ENCODE peak calls at places on chromosomes 1 and 21, in four cellular contexts. One of them, this sample, is unnamed.
A peak's percentile ranks its signal among the peaks of the same experiment; 100 is the strongest.

GRCh38 chr21:38487906-38488639 is 10.2 kb downstream of the ERG start:
- DNase-seq in WTC11: no peak
- DNase-seq in GM23248: no peak
- DNase-seq in activated naive CD4-positive, alpha-beta T cell: no peak
- DNase-seq in this sample: no peak

GRCh38 chr1:246005067-246005466 is 502.0 kb downstream of the SMYD3 start:
- DNase-seq in GM23248: peak; percentile 94
- DNase-seq in activated naive CD4-positive, alpha-beta T cell: no peak
- DNase-seq in WTC11: no peak
- DNase-seq in this sample: no peak

GRCh38 chr1:77900687-77901293 is 12.4 kb downstream of the NEXN start:
- DNase-seq in WTC11: peak; percentile 19
- DNase-seq in activated naive CD4-positive, alpha-beta T cell: no peak
- DNase-seq in GM23248: peak; percentile 60
- DNase-seq in this sample: peak; percentile 75

GRCh38 chr1:223245983-223246382 is 102.9 kb upstream of the TLR5 start:
- DNase-seq in GM23248: no peak
- DNase-seq in activated naive CD4-positive, alpha-beta T cell: no peak
- DNase-seq in WTC11: no peak
- DNase-seq in this sample: no peak

GRCh38 chr1:183821309-183822080 is 16.6 kb downstream of the RGL1 start:
- DNase-seq in activated naive CD4-positive, alpha-beta T cell: no peak
- DNase-seq in WTC11: no peak
- DNase-seq in GM23248: peak; percentile 58
- DNase-seq in this sample: no peak

GRCh38 chr1:25906644-25907300 is 553 bp upstream of the STMN1 start:
- DNase-seq in GM23248: no peak
- DNase-seq in activated naive CD4-positive, alpha-beta T cell: peak; percentile 27
- DNase-seq in WTC11: peak; percentile 33
- DNase-seq in this sample: peak; percentile 76

GRCh38 chr1:16375521-16376359 is 8.7 kb downstream of the SZRD1 start:
- DNase-seq in WTC11: no peak
- DNase-seq in GM23248: peak; percentile 53
- DNase-seq in activated naive CD4-positive, alpha-beta T cell: no peak
- DNase-seq in this sample: no peak

GRCh38 chr21:45080639-45081414 is 6.4 kb downstream of the ADARB1 start:
- DNase-seq in GM23248: peak; percentile 79
- DNase-seq in activated naive CD4-positive, alpha-beta T cell: no peak
- DNase-seq in WTC11: no peak
- DNase-seq in this sample: peak; percentile 27

GRCh38 chr1:34786521-34787325 is 5.7 kb downstream of the GJB3 start:
- DNase-seq in activated naive CD4-positive, alpha-beta T cell: peak; percentile 41
- DNase-seq in WTC11: peak; percentile 79
- DNase-seq in GM23248: peak; percentile 87
- DNase-seq in this sample: peak; percentile 89

GRCh38 chr1:205227584-205228006 is at the start of gene TMCC2:
- DNase-seq in WTC11: peak; percentile 97
- DNase-seq in activated naive CD4-positive, alpha-beta T cell: peak; percentile 73
- DNase-seq in GM23248: peak; percentile 92
- DNase-seq in this sample: peak; percentile 98

GRCh38 chr21:14773777-14774345 is 227.7 kb upstream of the SAMSN1 start:
- DNase-seq in activated naive CD4-positive, alpha-beta T cell: peak; percentile 35
- DNase-seq in GM23248: peak; percentile 21
- DNase-seq in WTC11: peak; percentile 78
- DNase-seq in this sample: peak; percentile 88

GRCh38 chr1:38152351-38153082 is 105.9 kb upstream of the POU3F1 start:
- DNase-seq in WTC11: no peak
- DNase-seq in GM23248: no peak
- DNase-seq in activated naive CD4-positive, alpha-beta T cell: no peak
- DNase-seq in this sample: no peak

GRCh38 chr1:43452789-43453441 is 816 bp downstream of the HYI start:
- DNase-seq in activated naive CD4-positive, alpha-beta T cell: no peak
- DNase-seq in WTC11: no peak
- DNase-seq in GM23248: peak; percentile 64
- DNase-seq in this sample: peak; percentile 88

GRCh38 chr1:67807282-67807681 is 26.0 kb downstream of the GNG12 start:
- DNase-seq in activated naive CD4-positive, alpha-beta T cell: no peak
- DNase-seq in GM23248: no peak
- DNase-seq in WTC11: no peak
- DNase-seq in this sample: no peak

GRCh38 chr1:224266105-224266935 is 63.7 kb downstream of the NVL start:
- DNase-seq in WTC11: no peak
- DNase-seq in activated naive CD4-positive, alpha-beta T cell: no peak
- DNase-seq in GM23248: no peak
- DNase-seq in this sample: no peak

GRCh38 chr1:116962976-116963639 is 38.5 kb upstream of the CD101 start:
- DNase-seq in GM23248: no peak
- DNase-seq in activated naive CD4-positive, alpha-beta T cell: no peak
- DNase-seq in WTC11: no peak
- DNase-seq in this sample: no peak

GRCh38 chr1:33366766-33367487 is 46.0 kb upstream of the A3GALT2 start:
- DNase-seq in activated naive CD4-positive, alpha-beta T cell: no peak
- DNase-seq in WTC11: no peak
- DNase-seq in GM23248: no peak
- DNase-seq in this sample: no peak

GRCh38 chr1:175731581-175731980 is 11.8 kb downstream of the TNR start:
- DNase-seq in GM23248: no peak
- DNase-seq in activated naive CD4-positive, alpha-beta T cell: no peak
- DNase-seq in WTC11: no peak
- DNase-seq in this sample: no peak

This sample was measured in endodermal cell.